ENCODE peak calls at places on chromosome 18, in eight cellular contexts. U, D, A, I, S, H, J and W are unnamed samples.

GRCh38 chr18:58390399-58390798 is 238.5 kb downstream of the ALPK2 start:
- DNase-seq in S (no peak), J (no peak), D (no peak), A (no peak), I (no peak), U (no peak), H (no peak), W (no peak)

GRCh38 chr18:13100942-13101658 is 109.9 kb downstream of the CEP192 start:
- DNase-seq in H (no peak), J (no peak), A (no peak), S (no peak), I (no peak), U (no peak), D (no peak), W (no peak)

GRCh38 chr18:46734981-46735380 is 21.9 kb downstream of the ST8SIA5 start:
- DNase-seq in J (no peak), H (no peak), D (no peak), S (no peak), A (no peak), U (no peak), I (no peak), W (no peak)

GRCh38 chr18:9346775-9347174 is 12.2 kb downstream of the TWSG1 start:
- DNase-seq in U (no peak), J (no peak), I (no peak), D (no peak), H (no peak), A (no peak), S (no peak), W (no peak)

GRCh38 chr18:63578357-63578958 is 8.7 kb upstream of the SERPINB13 start:
- DNase-seq in U (no peak), D (peak), A (peak), H (peak), I (no peak), S (no peak), J (no peak), W (peak)

GRCh38 chr18:48832961-48833700 is 117.6 kb downstream of the SMAD7 start:
- DNase-seq in U (no peak), A (peak), D (peak), J (peak), S (peak), I (no peak), H (peak), W (peak)

GRCh38 chr18:44826418-44827259 is 146.0 kb downstream of the SETBP1 start:
- DNase-seq in S (no peak), U (no peak), D (no peak), J (no peak), H (peak), I (no peak), A (no peak), W (peak)

GRCh38 chr18:48371854-48372598 is 37.2 kb downstream of the ZBTB7C start:
- DNase-seq in H (no peak), D (no peak), A (no peak), S (no peak), J (no peak), I (no peak), U (no peak), W (no peak)

GRCh38 chr18:29191263-29191662 is 1014.3 kb upstream of the CDH2 start:
- DNase-seq in U (no peak), A (no peak), J (no peak), H (peak), S (no peak), I (no peak), D (no peak), W (no peak)